ENCODE peak calls at places on chromosomes 16 and 17, in eight cellular contexts. C is GM12878, V is A549, A is HCT116, T is K562, X is GM23338, O is HepG2, K is SK-N-SH. W is an unnamed sample. For H3K4me1, the result is how much of the 10 kb centered on the place peaks cover.

GRCh38 chr17:4725646-4726300 is 5.5 kb upstream of the MED11 start:
- DNase-seq in C (no peak), A (no peak), K (no peak), T (no peak), O (no peak), V (no peak), X (no peak), W (no peak)

GRCh38 chr17:28385037-28385797 is 13.7 kb downstream of the SARM1 start:
- DNase-seq in O (no peak), X (peak), T (no peak), V (no peak), A (no peak), C (no peak), K (no peak), W (no peak)

GRCh38 chr16:12951392-12951791 is 50.0 kb downstream of the SHISA9 start:
- DNase-seq in X (peak), A (no peak), K (no peak), T (no peak), C (no peak), V (no peak), O (no peak), W (no peak)

GRCh38 chr17:21512307-21513011 is 136.3 kb downstream of the KCNJ12 start:
- DNase-seq in C (no peak), O (no peak), V (peak), T (no peak), X (no peak), A (no peak), K (no peak), W (no peak)

GRCh38 chr17:73445466-73445865 is 133.7 kb upstream of the CDC42EP4 start:
- DNase-seq in A (no peak), T (no peak), O (no peak), K (no peak), V (no peak), C (no peak), X (no peak), W (no peak)

GRCh38 chr16:87409153-87409552 is 17.0 kb downstream of the MAP1LC3B start:
- DNase-seq in K (no peak), A (no peak), C (no peak), O (no peak), V (no peak), X (no peak), T (no peak), W (no peak)

GRCh38 chr16:26709754-26710153 is 357.0 kb upstream of the C16orf82 start:
- DNase-seq in O (no peak), X (no peak), C (no peak), K (no peak), T (no peak), V (no peak), A (no peak), W (no peak)

GRCh38 chr16:87266846-87267245 is 50.3 kb downstream of the C16orf95 start:
- DNase-seq in V (no peak), X (no peak), T (no peak), K (peak), C (no peak), O (no peak), A (no peak), W (no peak)

GRCh38 chr16:19382887-19383816 is 34.5 kb upstream of the TMC5 start:
- DNase-seq in K (peak), X (no peak), C (no peak), A (no peak), V (no peak), O (no peak), T (no peak), W (no peak)

GRCh38 chr16:64823676-64824075 is 298.2 kb downstream of the CDH11 start:
- DNase-seq in C (no peak), K (no peak), A (no peak), V (no peak), T (no peak), X (peak), O (no peak), W (no peak)

GRCh38 chr16:70737377-70738082 is 51.7 kb upstream of the MTSS2 start:
- DNase-seq in O (no peak), K (peak), A (no peak), V (no peak), X (no peak), C (peak), T (no peak), W (no peak)

GRCh38 chr17:72560303-72561247 is 439.8 kb downstream of the SOX9 start:
- DNase-seq in O (peak), T (peak), C (no peak), A (peak), X (peak), V (peak), K (peak), W (no peak)

GRCh38 chr17:31508310-31509094 is 117.0 kb downstream of the RAB11FIP4 start:
- DNase-seq in T (peak), O (peak), C (peak), A (no peak), K (no peak), V (peak), X (peak), W (no peak)

GRCh38 chr16:54015147-54015546 is 271.4 kb downstream of the IRX3 start:
- DNase-seq in O (no peak), V (no peak), K (no peak), T (no peak), X (no peak), A (no peak), C (no peak), W (no peak)

GRCh38 chr16:48212033-48212432 is 32.1 kb upstream of the LONP2 start:
- DNase-seq in A (no peak), C (no peak), K (no peak), T (no peak), V (no peak), X (no peak), O (no peak), W (no peak)

GRCh38 chr16:57757326-57757786 is 21.8 kb downstream of the KATNB1 start:
- DNase-seq in C (no peak), X (peak), K (peak), V (peak), O (peak), A (no peak), T (peak), W (no peak)

GRCh38 chr17:55005520-55005919 is 37.0 kb downstream of the STXBP4 start:
- DNase-seq in V (no peak), K (peak), A (peak), X (peak), T (peak), O (peak), C (no peak), W (peak)

GRCh38 chr16:19520861-19521331 is 1.0 kb downstream of the GDE1 start:
- DNase-seq in C (peak), T (peak), A (no peak), X (no peak), V (no peak), K (no peak), O (no peak), W (peak)

GRCh38 chr16:53821957-53822625 is 118.1 kb downstream of the FTO start:
- DNase-seq in V (peak), C (no peak), X (no peak), O (peak), K (no peak), T (no peak), A (no peak), W (no peak)

GRCh38 chr16:48704710-48705109 is 94.7 kb upstream of the N4BP1 start:
- DNase-seq in C (no peak), K (no peak), A (no peak), T (no peak), V (no peak), X (no peak), O (no peak), W (no peak)

GRCh38 chr17:43974541-43975315 is 21.0 kb upstream of the PYY start:
- DNase-seq in T (no peak), K (peak), A (no peak), C (no peak), X (no peak), V (no peak), O (no peak), W (no peak)

GRCh38 chr16:10583269-10583668 is 2.9 kb upstream of the EMP2 start:
- DNase-seq in T (no peak), A (no peak), K (no peak), X (no peak), O (no peak), V (no peak), C (no peak), W (no peak)

GRCh38 chr16:14095883-14096551 is 24.9 kb downstream of the MRTFB start:
- DNase-seq in C (no peak), O (no peak), X (no peak), A (peak), V (no peak), T (no peak), K (no peak), W (no peak)

GRCh38 chr17:77352996-77353395 is 212.2 kb downstream of the SEC14L1 start:
- DNase-seq in T (no peak), V (no peak), K (no peak), A (no peak), X (no peak), O (no peak), C (no peak), W (no peak)

GRCh38 chr16:1202274-1202673 is 22.8 kb downstream of the TPSG1 start:
- DNase-seq in O (no peak), A (no peak), V (no peak), K (no peak), X (no peak), T (no peak), C (no peak), W (no peak)

GRCh38 chr17:41516828-41517283 is 1.8 kb downstream of the KRT15 start:
- DNase-seq in C (no peak), T (no peak), V (no peak), X (no peak), A (no peak), O (no peak), K (no peak), W (no peak)

GRCh38 chr16:77197747-77198146 is 1.5 kb upstream of the SYCE1L start:
- DNase-seq in C (no peak), O (no peak), A (no peak), T (no peak), K (no peak), X (no peak), V (no peak), W (no peak)

GRCh38 chr16:86492961-86493639 is 17.2 kb upstream of the FOXF1 start:
- DNase-seq in C (no peak), O (no peak), T (no peak), A (no peak), V (no peak), X (no peak), K (no peak), W (no peak)

GRCh38 chr16:81071816-81072215 is 5.2 kb downstream of the C16orf46 start:
- DNase-seq in A (peak), C (no peak), X (no peak), T (peak), O (peak), K (no peak), V (no peak), W (peak)

GRCh38 chr17:79979201-79979840 is 56.4 kb downstream of the TBC1D16 start:
- DNase-seq in O (no peak), K (peak), A (no peak), V (no peak), X (no peak), T (no peak), C (no peak), W (no peak)

GRCh38 chr16:56362706-56363105 is 62.6 kb downstream of the AMFR start:
- DNase-seq in O (no peak), A (no peak), K (no peak), C (no peak), T (no peak), X (no peak), V (no peak), W (no peak)

GRCh38 chr16:56357765-56358322 is 67.5 kb downstream of the AMFR start:
- DNase-seq in T (no peak), O (peak), K (peak), V (no peak), X (peak), A (no peak), C (no peak), W (no peak)

GRCh38 chr16:56362057-56362655 is 63.2 kb downstream of the AMFR start:
- DNase-seq in A (no peak), K (no peak), T (no peak), O (no peak), X (no peak), C (no peak), V (no peak), W (no peak)

GRCh38 chr16:56363181-56363716 is 62.1 kb downstream of the AMFR start:
- DNase-seq in C (no peak), T (no peak), V (no peak), X (no peak), A (no peak), K (no peak), O (no peak), W (no peak)

GRCh38 chr16:56360117-56361008 is 65.0 kb downstream of the AMFR start:
- DNase-seq in O (no peak), V (no peak), A (no peak), T (no peak), K (peak), C (no peak), X (no peak), W (no peak)
- TF ChIP-seq REST in O (no peak), V (no peak), A (no peak), T (no peak), K (no peak), C (no peak), X (no peak), W (no peak)

GRCh38 chr16:75028544-75028943 is 29.7 kb downstream of the ZNRF1 start:
- DNase-seq in O (no peak), A (no peak), C (no peak), T (no peak), K (no peak), V (no peak), X (no peak), W (no peak)

GRCh38 chr16:75026892-75027391 is 28.1 kb downstream of the ZNRF1 start:
- DNase-seq in O (no peak), K (no peak), A (no peak), X (no peak), C (no peak), T (no peak), V (no peak), W (no peak)

GRCh38 chr16:75025766-75026165 is 26.9 kb downstream of the ZNRF1 start:
- DNase-seq in O (no peak), V (no peak), K (peak), T (peak), X (no peak), C (no peak), A (no peak), W (no peak)

GRCh38 chr16:75029854-75030253 is 31.0 kb downstream of the ZNRF1 start:
- DNase-seq in T (no peak), O (peak), A (no peak), X (no peak), K (no peak), C (no peak), V (no peak), W (no peak)

DNA sequence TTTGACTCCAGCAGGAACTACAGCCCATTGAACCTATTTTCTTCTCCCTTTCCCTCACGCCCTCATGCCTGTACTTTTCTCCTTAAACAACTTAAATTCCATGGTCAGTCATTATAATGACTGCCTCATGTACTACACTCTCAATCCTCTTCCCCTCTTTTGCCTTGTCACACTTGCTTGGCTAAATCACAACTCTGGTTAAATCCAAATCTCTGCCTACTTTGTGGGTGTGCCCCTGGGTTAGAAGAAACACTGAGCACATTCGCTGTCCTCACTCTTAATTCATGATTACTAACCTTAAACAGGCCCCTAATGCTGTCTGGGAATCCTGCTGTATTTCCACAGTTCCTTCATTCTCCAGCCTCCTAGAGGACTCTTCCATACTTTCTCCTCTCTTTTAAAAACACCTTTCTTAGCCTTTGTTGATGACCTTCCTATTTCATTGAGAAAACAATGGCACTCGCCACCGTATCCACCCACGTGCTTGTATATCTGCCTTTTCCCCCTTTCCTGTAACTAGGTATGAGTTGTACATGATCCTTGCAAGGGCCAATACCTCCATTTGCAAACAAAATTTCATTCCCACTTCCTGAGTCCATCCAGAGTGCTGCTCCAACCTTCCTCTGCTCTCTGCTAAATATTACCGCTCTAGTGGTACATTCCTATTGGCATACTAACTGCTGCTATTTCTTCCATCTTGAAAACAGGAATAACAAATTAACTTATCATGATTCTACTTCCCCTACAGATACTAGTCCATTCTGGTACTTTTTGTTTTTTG is 28.9 kb downstream of the ZNRF1 start:
- DNase-seq in T (no peak), A (no peak), C (no peak), X (no peak), V (no peak), K (no peak), O (no peak), W (no peak)
- H3K4me1 ChIP-seq in T (under half), A (under half), C (under half), X (under half), V (under half), K (under half), O (half or more), W (under half)

GRCh38 chr16:30186782-30187555 is 3.6 kb downstream of the CORO1A start:
- DNase-seq in C (peak), X (peak), O (peak), A (no peak), T (peak), V (peak), K (peak), W (peak)

GRCh38 chr16:30185683-30186421 is 2.5 kb downstream of the CORO1A start:
- DNase-seq in O (no peak), C (peak), K (peak), X (peak), V (no peak), A (no peak), T (peak), W (no peak)

GRCh38 chr16:30185141-30185682 is 1.8 kb downstream of the CORO1A start:
- DNase-seq in K (peak), O (no peak), X (no peak), A (no peak), T (peak), V (no peak), C (no peak), W (no peak)

GRCh38 chr16:30187556-30187865 is 4.1 kb downstream of the CORO1A start:
- DNase-seq in K (no peak), O (no peak), C (no peak), X (no peak), A (no peak), V (no peak), T (no peak), W (no peak)

DNA sequence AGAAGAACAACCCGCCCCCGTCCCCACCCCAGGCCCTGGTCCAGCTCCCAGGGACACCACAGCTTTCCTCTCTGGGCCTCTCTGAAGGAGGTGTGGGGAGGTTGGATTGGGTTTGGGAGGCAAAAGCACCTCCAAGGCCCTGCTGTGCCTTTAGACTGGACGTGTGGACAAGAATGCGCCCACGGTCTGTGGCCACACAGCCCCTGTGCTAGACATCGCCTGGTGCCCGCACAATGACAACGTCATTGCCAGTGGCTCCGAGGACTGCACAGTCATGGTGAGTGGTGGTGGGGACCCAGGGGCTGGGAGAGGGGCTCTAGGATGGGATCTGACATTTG is 3.0 kb downstream of the CORO1A start:
- DNase-seq in V (no peak), C (no peak), X (no peak), O (no peak), T (no peak), A (no peak), K (no peak), W (no peak)
- H3K4me3 ChIP-seq in V (no peak), C (peak), X (no peak), O (no peak), T (no peak), A (no peak), K (no peak), W (no peak)

DNA sequence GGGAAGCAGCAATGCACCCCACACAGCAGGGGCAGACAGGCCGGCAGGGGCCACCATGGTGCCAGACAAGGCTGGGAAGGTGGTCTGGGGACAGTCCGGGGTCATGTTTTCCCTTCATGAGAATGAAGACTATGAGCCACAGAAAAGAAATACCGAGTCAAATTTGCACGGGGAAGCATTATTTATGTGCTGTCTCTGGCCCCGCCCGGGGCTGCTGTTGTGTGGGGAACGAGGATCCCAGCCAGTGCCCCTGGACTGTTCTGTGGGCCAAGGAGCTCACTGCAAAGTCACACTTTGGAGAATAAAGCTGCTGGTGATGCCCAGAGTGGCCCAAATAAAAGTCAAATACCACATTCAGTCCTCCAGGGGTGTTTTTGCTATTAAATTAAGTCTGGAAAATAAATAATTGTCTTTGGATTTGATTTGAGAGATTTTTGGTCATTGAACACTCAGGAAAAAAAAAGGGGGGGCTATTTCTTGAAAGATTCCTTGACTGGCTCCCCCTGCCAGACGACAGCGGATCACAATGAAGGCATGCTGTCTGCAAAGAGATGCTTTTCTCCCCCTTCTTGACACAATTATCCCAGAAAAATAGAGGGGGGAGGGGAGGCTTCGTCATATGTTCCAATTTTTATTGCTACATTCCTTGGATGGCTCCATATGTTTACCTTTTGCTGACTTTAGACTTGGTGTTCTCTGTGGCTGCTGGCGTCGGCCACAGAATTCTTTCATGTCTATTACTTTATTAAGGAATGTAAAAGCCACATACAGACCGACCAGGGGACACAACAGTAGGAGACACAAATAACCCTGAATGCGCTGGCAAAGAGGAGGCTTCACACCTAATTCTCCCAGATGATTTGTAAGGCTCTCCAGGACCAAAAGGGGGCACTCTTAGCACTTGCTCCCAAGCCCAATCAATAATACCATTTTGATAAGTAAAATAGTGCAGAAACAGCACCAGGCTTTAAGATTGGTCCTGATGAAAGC is 27.1 kb upstream of the ANKFN1 start:
- DNase-seq in A (peak), T (peak), O (peak), C (no peak), K (peak), V (no peak), X (peak), W (no peak)
- TF ChIP-seq REST in A (no peak), T (no peak), O (no peak), C (no peak), K (no peak), V (no peak), X (no peak), W (no peak)

W was measured in Panc1.